ENCODE peak calls at places on chromosomes 5 and 9, in seven cellular contexts. C is ovary, I is body of pancreas, Z is IMR-90, M is colonic mucosa, X is SK-N-SH, P is mammary epithelial cell. R is an unnamed sample.

GRCh38 chr5:148469446-148470062 is 85.8 kb downstream of the FBXO38 start:
- DNase-seq in C (no peak), I (no peak), Z (peak; percentile 76), M (no peak), X (no peak), P (no peak), R (no peak)

GRCh38 chr9:29039258-29039657 is 1466.0 kb upstream of the C9orf72 start:
- DNase-seq in C (no peak), I (no peak), Z (no peak), M (no peak), X (no peak), P (peak; percentile 75), R (no peak)

GRCh38 chr5:31149072-31149471 is 44.4 kb upstream of the CDH6 start:
- DNase-seq in C (no peak), I (no peak), Z (peak; percentile 39), M (no peak), X (no peak), P (no peak), R (no peak)

GRCh38 chr9:120909904-120910303 is 16.7 kb downstream of the TRAF1 start:
- DNase-seq in C (no peak), I (no peak), Z (no peak), M (no peak), X (no peak), P (peak; percentile 60), R (no peak)

GRCh38 chr5:3659907-3660306 is 64.3 kb downstream of the IRX1 start:
- DNase-seq in C (no peak), I (no peak), Z (peak; percentile 4), M (no peak), X (no peak), P (peak; percentile 27), R (no peak)

GRCh38 chr9:91680129-91680528 is 256.5 kb upstream of the NFIL3 start:
- DNase-seq in C (no peak), I (no peak), Z (peak; percentile 62), M (no peak), X (no peak), P (no peak), R (no peak)

GRCh38 chr5:37214550-37214949 is 34.6 kb downstream of the CPLANE1 start:
- DNase-seq in C (no peak), I (no peak), Z (no peak), M (no peak), X (no peak), P (no peak), R (no peak)

GRCh38 chr9:70470050-70471015 is 55.9 kb upstream of the KLF9 start:
- DNase-seq in C (no peak), I (peak; percentile 84), Z (no peak), M (peak; percentile 89), X (no peak), P (no peak), R (no peak)

GRCh38 chr9:122261469-122261881 is 3.2 kb downstream of the RBM18 start:
- DNase-seq in C (peak; percentile 42), I (peak; percentile 49), Z (peak; percentile 67), M (peak; percentile 87), X (no peak), P (peak; percentile 58), R (no peak)

GRCh38 chr9:71704806-71705205 is 63.5 kb downstream of the CEMIP2 start:
- DNase-seq in C (no peak), I (no peak), Z (peak; percentile 7), M (no peak), X (no peak), P (no peak), R (no peak)

GRCh38 chr5:33343661-33344327 is 97.0 kb upstream of the TARS1 start:
- DNase-seq in C (no peak), I (no peak), Z (peak; percentile 88), M (no peak), X (no peak), P (peak; percentile 73), R (peak; percentile 49)

GRCh38 chr5:158716668-158717067 is 383.0 kb downstream of the EBF1 start:
- DNase-seq in C (no peak), I (no peak), Z (no peak), M (no peak), X (no peak), P (no peak), R (no peak)

GRCh38 chr5:95281211-95281610 is 3.7 kb downstream of the MCTP1 start:
- DNase-seq in C (no peak), I (no peak), Z (peak; percentile 1), M (no peak), X (no peak), P (peak; percentile 36), R (no peak)

GRCh38 chr5:6556089-6556801 is 76.6 kb downstream of the NSUN2 start:
- DNase-seq in C (no peak), I (no peak), Z (no peak), M (no peak), X (no peak), P (no peak), R (no peak)

GRCh38 chr5:58188287-58188651 is 271.6 kb downstream of the PLK2 start:
- DNase-seq in C (no peak), I (no peak), Z (peak; percentile 70), M (no peak), X (no peak), P (peak; percentile 91), R (peak; percentile 59)

GRCh38 chr5:34959323-34959722 is 30.0 kb downstream of the DNAJC21 start:
- DNase-seq in C (no peak), I (no peak), Z (peak; percentile 86), M (no peak), X (no peak), P (peak; percentile 74), R (no peak)

GRCh38 chr5:97534166-97534565 is 351.1 kb upstream of the RIOK2 start:
- DNase-seq in C (peak; percentile 18), I (peak; percentile 18), Z (peak; percentile 94), M (peak; percentile 36), X (peak; percentile 41), P (peak; percentile 85), R (peak; percentile 76)

GRCh38 chr5:150779397-150780179 is 1.0 kb downstream of the SMIM3 start:
- DNase-seq in C (no peak), I (no peak), Z (peak; percentile 66), M (no peak), X (no peak), P (peak; percentile 34), R (no peak)

DNA sequence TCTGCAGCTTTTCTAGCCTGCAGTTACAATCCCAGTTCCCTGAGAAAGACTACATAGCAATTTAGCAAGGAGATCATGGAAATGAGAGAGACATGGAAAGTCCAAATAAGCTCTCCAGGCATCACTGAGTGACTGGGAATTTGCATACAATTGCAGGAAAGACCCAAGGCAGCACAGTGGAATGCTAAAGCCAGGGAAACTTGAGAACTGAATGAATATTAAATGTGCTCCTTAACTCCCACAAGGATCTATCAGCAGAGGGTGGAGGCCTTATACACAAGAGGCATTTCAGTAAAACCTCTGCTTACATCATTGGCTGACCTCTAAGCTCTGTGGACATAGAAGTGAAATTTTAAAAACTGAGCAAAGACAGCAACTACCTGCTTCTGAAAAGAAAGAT is 355.6 kb upstream of the DAB2 start:
- DNase-seq in C (no peak), I (no peak), Z (peak; percentile 58), M (no peak), X (no peak), P (no peak), R (no peak)
- H3K4me1 ChIP-seq in C (no peaks in the 10 kb centered on the region), I (no peaks in the 10 kb centered on the region), Z (peaks cover 10% of the 10 kb centered on the region), M (no peaks in the 10 kb centered on the region), X (no peaks in the 10 kb centered on the region), P (no peaks in the 10 kb centered on the region), R (no peaks in the 10 kb centered on the region)

GRCh38 chr5:74200560-74200959 is 440.0 kb downstream of the ENC1 start:
- DNase-seq in C (no peak), I (no peak), Z (no peak), M (no peak), X (no peak), P (no peak), R (no peak)

GRCh38 chr5:74199005-74199404 is 441.5 kb downstream of the ENC1 start:
- DNase-seq in C (no peak), I (no peak), Z (peak; percentile 64), M (no peak), X (no peak), P (no peak), R (no peak)

GRCh38 chr5:74198156-74198555 is 442.4 kb downstream of the ENC1 start:
- DNase-seq in C (no peak), I (no peak), Z (no peak), M (no peak), X (no peak), P (no peak), R (no peak)

GRCh38 chr5:74199436-74200210 is 440.9 kb downstream of the ENC1 start:
- DNase-seq in C (no peak), I (no peak), Z (peak; percentile 74), M (no peak), X (no peak), P (peak; percentile 26), R (no peak)

GRCh38 chr5:74201334-74202081 is 439.0 kb downstream of the ENC1 start:
- DNase-seq in C (no peak), I (peak; percentile 68), Z (peak; percentile 51), M (no peak), X (no peak), P (peak; percentile 75), R (no peak)
- H3K4me1 ChIP-seq in C (peaks cover 13% of the 10 kb centered on the region), I (peaks cover 28% of the 10 kb centered on the region), Z (peaks cover 6% of the 10 kb centered on the region), M (no peaks in the 10 kb centered on the region), X (peaks cover 31% of the 10 kb centered on the region), P (peaks cover 37% of the 10 kb centered on the region), R (peaks cover 37% of the 10 kb centered on the region)

DNA sequence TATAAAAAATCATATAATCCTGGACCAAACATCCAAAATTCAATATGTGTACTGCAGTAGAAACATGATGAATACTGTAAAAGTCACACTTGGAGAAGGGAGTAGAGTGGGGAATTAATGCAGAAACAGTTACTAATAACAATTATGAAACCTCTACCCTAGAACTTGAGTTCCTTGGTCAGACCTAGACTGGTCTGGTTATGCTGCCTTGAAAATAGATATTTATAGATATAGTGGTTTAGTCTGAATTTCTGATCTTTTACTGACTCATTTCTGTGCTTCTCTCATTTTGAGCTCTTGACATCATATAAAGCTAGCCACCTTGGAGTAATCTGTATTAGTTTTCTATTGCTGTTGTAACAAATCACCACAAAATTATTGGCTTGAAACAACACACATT is 808.7 kb upstream of the CDH10 start:
- DNase-seq in C (no peak), I (no peak), Z (no peak), M (no peak), X (no peak), P (no peak), R (no peak)
- H3K4me1 ChIP-seq in C (no peaks in the 10 kb centered on the region), I (no peaks in the 10 kb centered on the region), Z (no peaks in the 10 kb centered on the region), M (no peaks in the 10 kb centered on the region), X (no peaks in the 10 kb centered on the region), P (no peaks in the 10 kb centered on the region), R (no peaks in the 10 kb centered on the region)

GRCh38 chr9:4502444-4502843 is 12.2 kb downstream of the SLC1A1 start:
- DNase-seq in C (no peak), I (no peak), Z (no peak), M (no peak), X (no peak), P (no peak), R (no peak)

GRCh38 chr9:4501147-4501507 is 10.9 kb downstream of the SLC1A1 start:
- DNase-seq in C (no peak), I (no peak), Z (no peak), M (no peak), X (no peak), P (no peak), R (no peak)

GRCh38 chr9:4497855-4498254 is 7.6 kb downstream of the SLC1A1 start:
- DNase-seq in C (no peak), I (no peak), Z (peak; percentile 39), M (no peak), X (no peak), P (no peak), R (no peak)

GRCh38 chr9:4497395-4497794 is 7.1 kb downstream of the SLC1A1 start:
- DNase-seq in C (no peak), I (no peak), Z (no peak), M (no peak), X (no peak), P (no peak), R (no peak)

GRCh38 chr9:4499917-4500316 is 9.6 kb downstream of the SLC1A1 start:
- DNase-seq in C (no peak), I (peak; percentile 28), Z (no peak), M (no peak), X (no peak), P (no peak), R (no peak)
- H3K4me1 ChIP-seq in C (no peaks in the 10 kb centered on the region), I (no peaks in the 10 kb centered on the region), Z (no peaks in the 10 kb centered on the region), M (peaks cover 3% of the 10 kb centered on the region), X (no peaks in the 10 kb centered on the region), P (no peaks in the 10 kb centered on the region), R (no peaks in the 10 kb centered on the region)

R was measured in keratinocyte.